ENCODE peak calls at places on chromosomes 6 and 20, in nine cellular contexts. C, P, D, H, K, R, S, T and B are unnamed samples.

GRCh38 chr6:89350281-89351037 is 2.1 kb downstream of the UBE2J1 start:
- DNase-seq in R (no peak), D (no peak), K (no peak), T (no peak), S (peak), P (no peak), C (no peak), H (peak), B (no peak)

GRCh38 chr6:35736982-35737412 is at the start of gene ARMC12:
- DNase-seq in R (no peak), H (no peak), S (no peak), K (no peak), D (no peak), T (no peak), P (no peak), C (no peak), B (no peak)

GRCh38 chr6:53112404-53112803 is 36.2 kb downstream of the GCM1 start:
- DNase-seq in D (no peak), T (no peak), R (peak), S (no peak), K (no peak), P (no peak), C (no peak), H (no peak), B (no peak)

GRCh38 chr6:71044753-71045152 is 87.9 kb upstream of the B3GAT2 start:
- DNase-seq in R (no peak), T (no peak), D (no peak), P (no peak), H (no peak), S (no peak), K (no peak), C (no peak), B (no peak)

GRCh38 chr20:35111141-35111888 is 18.7 kb upstream of the TRPC4AP start:
- DNase-seq in P (no peak), T (no peak), D (no peak), C (no peak), H (peak), K (peak), R (no peak), S (peak), B (no peak)

GRCh38 chr20:47362361-47363219 is 6.1 kb upstream of the ZMYND8 start:
- DNase-seq in K (no peak), R (no peak), T (no peak), D (no peak), P (no peak), S (no peak), H (no peak), C (no peak), B (no peak)

GRCh38 chr6:125237764-125238163 is 64.0 kb downstream of the HDDC2 start:
- DNase-seq in T (no peak), P (no peak), D (no peak), K (no peak), C (no peak), H (no peak), S (no peak), R (no peak), B (no peak)

GRCh38 chr20:62595491-62595890 is 46.8 kb upstream of the SLCO4A1 start:
- DNase-seq in K (peak), P (no peak), R (peak), S (peak), C (no peak), D (peak), T (no peak), H (peak), B (no peak)

GRCh38 chr6:161265554-161265953 is 8.3 kb downstream of the AGPAT4 start:
- DNase-seq in C (no peak), R (no peak), P (no peak), D (no peak), H (no peak), T (no peak), K (no peak), S (no peak), B (no peak)

GRCh38 chr6:135606392-135606791 is 108.9 kb upstream of the AHI1 start:
- DNase-seq in D (no peak), C (no peak), K (no peak), H (no peak), T (no peak), R (no peak), P (no peak), S (no peak), B (no peak)

GRCh38 chr6:144939926-144940325 is 654.8 kb downstream of the UTRN start:
- DNase-seq in P (no peak), K (peak), T (no peak), R (no peak), D (no peak), S (peak), H (peak), C (no peak), B (no peak)

GRCh38 chr6:157813757-157814455 is 9.1 kb upstream of the SNX9 start:
- DNase-seq in P (no peak), H (peak), S (peak), T (no peak), R (no peak), K (peak), D (peak), C (no peak), B (no peak)

GRCh38 chr6:83086751-83087150 is 19.3 kb downstream of the DOP1A start:
- DNase-seq in S (no peak), D (no peak), H (no peak), R (no peak), P (no peak), C (no peak), K (no peak), T (no peak), B (no peak)

GRCh38 chr6:91304506-91304905 is 717.6 kb upstream of the MAP3K7 start:
- DNase-seq in R (no peak), S (peak), P (no peak), D (no peak), T (no peak), K (no peak), C (no peak), H (peak), B (no peak)

GRCh38 chr6:31791324-31792089 is 4.0 kb downstream of the VARS1 start:
- DNase-seq in H (peak), C (no peak), D (no peak), K (peak), P (no peak), S (no peak), R (peak), T (peak), B (no peak)

GRCh38 chr6:137661601-137662000 is 167.4 kb upstream of the OLIG3 start:
- DNase-seq in S (no peak), C (no peak), R (peak), D (no peak), K (peak), H (peak), P (no peak), T (no peak), B (no peak)

GRCh38 chr6:56659721-56660373 is 17.2 kb upstream of the DST start:
- DNase-seq in S (no peak), P (no peak), K (no peak), C (no peak), T (no peak), H (no peak), R (no peak), D (no peak), B (no peak)

GRCh38 chr6:24960991-24961475 is 25.3 kb upstream of the RIPOR2 start:
- DNase-seq in S (no peak), P (no peak), D (no peak), T (no peak), K (no peak), R (no peak), H (no peak), C (no peak), B (no peak)

GRCh38 chr6:161226005-161226964 is 47.6 kb downstream of the AGPAT4 start:
- DNase-seq in C (no peak), P (no peak), T (no peak), S (no peak), D (no peak), K (no peak), R (no peak), H (no peak), B (no peak)

GRCh38 chr6:15936503-15936902 is 192.4 kb upstream of the MYLIP start:
- DNase-seq in C (no peak), H (no peak), D (no peak), K (no peak), T (no peak), R (no peak), P (no peak), S (no peak), B (no peak)

GRCh38 chr6:44297063-44298038 is 15.8 kb downstream of the AARS2 start:
- DNase-seq in P (no peak), T (peak), S (no peak), D (no peak), R (no peak), H (peak), C (no peak), K (peak), B (peak)
- H3K27ac ChIP-seq in P (no peak), T (no peak), S (no peak), D (no peak), R (no peak), H (no peak), C (no peak), K (peak), B (peak)

GRCh38 chr6:105871542-105871941 is 214.6 kb upstream of the PRDM1 start:
- DNase-seq in R (no peak), C (no peak), K (no peak), H (no peak), P (no peak), S (no peak), T (no peak), D (no peak), B (no peak)

GRCh38 chr6:105869835-105870506 is 216.2 kb upstream of the PRDM1 start:
- DNase-seq in K (no peak), P (no peak), S (no peak), R (no peak), D (no peak), T (no peak), C (no peak), H (no peak), B (no peak)

GRCh38 chr6:105872244-105872643 is 213.9 kb upstream of the PRDM1 start:
- DNase-seq in D (no peak), C (no peak), T (no peak), R (peak), H (no peak), K (peak), P (no peak), S (no peak), B (no peak)

GRCh38 chr6:105867280-105867679 is 218.9 kb upstream of the PRDM1 start:
- DNase-seq in H (no peak), T (no peak), D (no peak), P (no peak), K (no peak), R (no peak), C (no peak), S (no peak), B (no peak)

GRCh38 chr6:105868823-105869460 is 217.2 kb upstream of the PRDM1 start:
- DNase-seq in S (no peak), P (no peak), D (no peak), T (no peak), C (no peak), H (no peak), R (no peak), K (no peak), B (no peak)
- H3K27ac ChIP-seq in S (no peak), P (no peak), D (no peak), T (no peak), C (no peak), H (no peak), R (no peak), K (no peak), B (no peak)

GRCh38 chr6:1651362-1651761 is 41.6 kb downstream of the FOXC1 start:
- DNase-seq in H (no peak), K (no peak), S (no peak), D (no peak), R (no peak), P (no peak), T (no peak), C (no peak), B (no peak)
- H3K27ac ChIP-seq in H (no peak), K (no peak), S (no peak), D (no peak), R (no peak), P (no peak), T (no peak), C (no peak), B (no peak)

GRCh38 chr6:3329491-3330051 is 70.8 kb downstream of the PSMG4 start:
- DNase-seq in H (no peak), K (no peak), T (no peak), S (no peak), D (no peak), R (no peak), C (no peak), P (no peak), B (no peak)

GRCh38 chr6:3331498-3331897 is 72.8 kb downstream of the PSMG4 start:
- DNase-seq in T (no peak), H (no peak), K (no peak), D (no peak), S (no peak), R (no peak), P (no peak), C (no peak), B (no peak)

GRCh38 chr6:3328796-3329195 is 70.0 kb downstream of the PSMG4 start:
- DNase-seq in C (no peak), R (no peak), D (no peak), K (no peak), H (no peak), T (no peak), P (no peak), S (no peak), B (no peak)

GRCh38 chr6:3331948-3332347 is 73.2 kb downstream of the PSMG4 start:
- DNase-seq in C (no peak), P (no peak), K (no peak), H (no peak), S (no peak), T (no peak), R (no peak), D (no peak), B (no peak)

GRCh38 chr6:3330199-3330598 is 71.5 kb downstream of the PSMG4 start:
- DNase-seq in H (no peak), P (no peak), K (no peak), D (no peak), T (no peak), C (no peak), R (no peak), S (no peak), B (no peak)
- H3K27ac ChIP-seq in H (no peak), P (peak), K (no peak), D (no peak), T (no peak), C (no peak), R (no peak), S (no peak), B (no peak)

GRCh38 chr20:688809-689208 is 13.2 kb upstream of the SCRT2 start:
- DNase-seq in S (no peak), P (no peak), T (peak), H (peak), D (no peak), K (peak), R (no peak), C (no peak), B (peak)

GRCh38 chr20:689348-689747 is 13.7 kb upstream of the SCRT2 start:
- DNase-seq in D (no peak), P (no peak), T (no peak), K (no peak), C (no peak), H (no peak), S (no peak), R (no peak), B (no peak)

GRCh38 chr20:694496-694895 is 18.9 kb upstream of the SCRT2 start:
- DNase-seq in P (no peak), T (no peak), D (no peak), C (peak), S (no peak), H (no peak), R (no peak), K (no peak), B (no peak)

GRCh38 chr20:689947-690346 is 14.3 kb upstream of the SCRT2 start:
- DNase-seq in D (no peak), S (no peak), R (no peak), T (no peak), H (no peak), C (no peak), K (no peak), P (no peak), B (no peak)

DNA sequence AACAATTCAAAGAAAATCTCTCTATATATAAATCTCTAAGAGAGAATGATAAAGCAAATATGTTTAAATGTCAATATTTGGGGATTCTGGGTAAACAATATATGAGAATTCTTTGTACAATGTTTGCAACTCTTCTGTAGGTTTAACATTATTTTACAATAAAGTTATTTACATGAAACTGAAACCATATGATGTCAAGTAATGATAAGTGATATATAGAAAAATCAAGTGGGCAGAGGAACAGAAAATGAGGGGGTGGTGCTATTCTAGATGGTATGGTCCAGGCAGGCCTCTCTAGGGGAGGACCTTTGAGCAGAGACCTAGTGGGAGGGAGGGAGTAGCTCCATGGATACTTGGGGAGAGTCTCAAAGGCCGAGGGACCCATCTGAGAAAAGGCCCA is 16.4 kb upstream of the SCRT2 start:
- DNase-seq in T (no peak), P (no peak), K (no peak), S (no peak), R (no peak), D (no peak), C (peak), H (no peak), B (no peak)
- H3K27ac ChIP-seq in T (no peak), P (no peak), K (no peak), S (no peak), R (no peak), D (no peak), C (no peak), H (no peak), B (no peak)

GRCh38 chr6:40909811-40910210 is 129.2 kb downstream of the UNC5CL start:
- DNase-seq in K (no peak), R (no peak), C (no peak), D (no peak), P (no peak), S (no peak), T (no peak), H (no peak), B (no peak)
- H3K27ac ChIP-seq in K (no peak), R (peak), C (no peak), D (no peak), P (no peak), S (no peak), T (no peak), H (no peak), B (no peak)

DNA sequence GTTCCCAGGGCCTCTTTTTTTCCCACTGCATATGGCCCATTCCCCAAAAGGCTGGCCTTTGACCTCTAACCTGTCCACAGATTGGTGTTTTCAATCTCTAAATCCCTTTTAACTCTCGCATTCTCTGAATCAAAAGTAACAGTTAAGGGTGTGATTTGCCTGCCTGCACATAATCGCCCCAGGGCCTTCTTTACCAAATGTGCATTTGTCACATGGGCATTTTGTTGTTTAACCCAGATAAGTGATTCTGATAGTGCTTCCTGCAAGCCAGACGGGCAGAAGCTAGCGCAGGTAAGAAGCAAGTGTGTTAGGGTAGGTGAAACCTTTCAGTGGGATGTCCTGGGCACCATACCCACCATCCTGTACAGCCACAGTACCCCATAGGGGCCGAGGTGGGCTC is 49.4 kb upstream of the PLEKHG1 start:
- DNase-seq in H (no peak), D (no peak), T (no peak), R (no peak), K (no peak), P (no peak), C (no peak), S (no peak), B (no peak)
- H3K27ac ChIP-seq in H (no peak), D (no peak), T (no peak), R (no peak), K (no peak), P (no peak), C (no peak), S (no peak), B (no peak)